ENCODE peak calls at places on chromosomes 5 and 9, in four cellular contexts. G, B, Y and D are unnamed samples.

GRCh38 chr9:36137392-36138004 is 965 bp downstream of the GLIPR2 start:
- DNase-seq in Y (no peak), B (no peak), G (no peak), D (no peak)

GRCh38 chr5:66829826-66830225 is 233.6 kb downstream of the MAST4 start:
- DNase-seq in G (no peak), Y (no peak), B (peak; percentile 90), D (no peak)

GRCh38 chr5:37988454-37989046 is 148.7 kb upstream of the GDNF start:
- DNase-seq in Y (no peak), G (no peak), B (no peak), D (no peak)

GRCh38 chr9:14314929-14315753 is 1.2 kb upstream of the NFIB start:
- DNase-seq in G (peak; percentile 31), Y (peak; percentile 70), B (peak; percentile 62), D (peak; percentile 49)

GRCh38 chr9:106970976-106971457 is 108.1 kb downstream of the ZNF462 start:
- DNase-seq in B (no peak), Y (no peak), G (no peak), D (no peak)

GRCh38 chr9:101029300-101030021 is 934 bp downstream of the PLPPR1 start:
- DNase-seq in B (no peak), G (no peak), Y (no peak), D (no peak)

GRCh38 chr5:122846051-122846567 is 696 bp downstream of the SNX24 start:
- DNase-seq in Y (peak; percentile 39), G (no peak), B (peak; percentile 89), D (no peak)

GRCh38 chr5:93620487-93621339 is 37.7 kb downstream of the NR2F1 start:
- DNase-seq in Y (peak; percentile 47), B (peak; percentile 49), G (peak; percentile 79), D (peak; percentile 83)

GRCh38 chr9:89523948-89524347 is 26.0 kb upstream of the SEMA4D start:
- DNase-seq in G (no peak), Y (no peak), B (no peak), D (no peak)

GRCh38 chr9:98570663-98571440 is 137.9 kb downstream of the GABBR2 start:
- DNase-seq in B (no peak), G (no peak), Y (no peak), D (no peak)

GRCh38 chr9:21110708-21111576 is 30.7 kb downstream of the IFNW1 start:
- DNase-seq in Y (peak; percentile 40), G (peak; percentile 38), B (peak; percentile 73), D (peak; percentile 60)

GRCh38 chr5:120446068-120446492 is 18.0 kb upstream of the PRR16 start:
- DNase-seq in Y (no peak), G (no peak), B (peak; percentile 80), D (no peak)

GRCh38 chr5:142611154-142611553 is 74.7 kb downstream of the FGF1 start:
- DNase-seq in B (peak; percentile 66), G (peak; percentile 2), Y (peak; percentile 68), D (peak; percentile 62)

GRCh38 chr9:137190315-137190853 is 1.9 kb downstream of the SSNA1 start:
- DNase-seq in Y (no peak), G (no peak), B (no peak), D (no peak)
- TF ChIP-seq CTCF in Y (no peak), G (no peak), B (peak; percentile 29), D (no peak)

GRCh38 chr5:145979270-145980223 is 43.2 kb downstream of the SH3RF2 start:
- DNase-seq in B (no peak), Y (no peak), G (no peak), D (no peak)

GRCh38 chr5:145982572-145983314 is 46.4 kb downstream of the SH3RF2 start:
- DNase-seq in G (no peak), B (no peak), Y (no peak), D (no peak)

GRCh38 chr5:145980257-145980656 is 43.9 kb downstream of the SH3RF2 start:
- DNase-seq in G (no peak), B (no peak), Y (no peak), D (no peak)

GRCh38 chr5:145981612-145982571 is 45.5 kb downstream of the SH3RF2 start:
- DNase-seq in G (no peak), B (peak; percentile 71), Y (no peak), D (no peak)

DNA sequence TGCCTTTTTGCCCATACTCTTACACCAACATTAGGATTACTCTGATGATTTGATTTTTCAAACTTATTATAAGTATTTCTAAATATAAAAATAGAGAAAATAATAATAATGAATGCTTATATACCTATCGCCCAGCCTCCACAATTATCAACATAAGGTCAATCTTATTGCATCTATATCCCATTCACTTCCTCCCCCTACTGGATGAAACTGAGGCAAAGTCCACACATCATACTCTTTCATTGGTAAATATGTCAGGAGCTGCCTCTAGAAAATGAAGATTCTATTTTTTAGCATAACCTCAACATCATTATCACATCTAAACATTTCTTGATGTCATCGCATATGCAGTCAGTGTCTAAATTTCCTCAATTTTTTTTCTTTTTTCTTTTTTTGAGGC is 44.3 kb downstream of the SH3RF2 start:
- DNase-seq in Y (no peak), B (peak; percentile 20), G (no peak), D (no peak)
- TF ChIP-seq CTCF in Y (peak; percentile 31), B (peak; percentile 10), G (no peak), D (no peak)

GRCh38 chr9:70229026-70229425 is 29.8 kb upstream of the SMC5 start:
- DNase-seq in G (no peak), Y (no peak), B (no peak), D (no peak)

GRCh38 chr9:70228098-70228497 is 30.7 kb upstream of the SMC5 start:
- DNase-seq in B (no peak), G (no peak), Y (no peak), D (no peak)

GRCh38 chr9:70232476-70232875 is 26.3 kb upstream of the SMC5 start:
- DNase-seq in Y (no peak), G (no peak), B (no peak), D (no peak)

DNA sequence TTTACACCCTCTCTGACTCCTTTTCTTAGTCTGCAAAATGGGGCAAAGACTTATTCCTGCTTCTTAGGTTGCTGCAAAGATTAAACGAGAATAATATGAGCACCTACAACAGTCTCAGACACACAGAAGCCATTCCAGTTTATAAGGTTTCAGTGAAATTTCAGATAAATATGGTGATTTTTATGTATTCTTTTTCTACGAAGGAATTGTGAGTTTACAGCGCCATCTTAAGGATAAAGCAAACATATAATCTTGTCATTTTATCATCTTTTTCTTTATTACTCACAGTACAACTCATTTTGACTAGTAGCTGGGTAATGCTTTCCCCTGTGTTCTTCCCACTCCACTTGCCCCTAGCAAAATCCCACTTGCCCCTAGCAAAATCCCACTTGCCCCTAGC is 29.2 kb upstream of the SMC5 start:
- DNase-seq in B (peak; percentile 50), Y (no peak), G (no peak), D (no peak)
- TF ChIP-seq CTCF in B (peak; percentile 37), Y (peak; percentile 31), G (no peak), D (no peak)

DNA sequence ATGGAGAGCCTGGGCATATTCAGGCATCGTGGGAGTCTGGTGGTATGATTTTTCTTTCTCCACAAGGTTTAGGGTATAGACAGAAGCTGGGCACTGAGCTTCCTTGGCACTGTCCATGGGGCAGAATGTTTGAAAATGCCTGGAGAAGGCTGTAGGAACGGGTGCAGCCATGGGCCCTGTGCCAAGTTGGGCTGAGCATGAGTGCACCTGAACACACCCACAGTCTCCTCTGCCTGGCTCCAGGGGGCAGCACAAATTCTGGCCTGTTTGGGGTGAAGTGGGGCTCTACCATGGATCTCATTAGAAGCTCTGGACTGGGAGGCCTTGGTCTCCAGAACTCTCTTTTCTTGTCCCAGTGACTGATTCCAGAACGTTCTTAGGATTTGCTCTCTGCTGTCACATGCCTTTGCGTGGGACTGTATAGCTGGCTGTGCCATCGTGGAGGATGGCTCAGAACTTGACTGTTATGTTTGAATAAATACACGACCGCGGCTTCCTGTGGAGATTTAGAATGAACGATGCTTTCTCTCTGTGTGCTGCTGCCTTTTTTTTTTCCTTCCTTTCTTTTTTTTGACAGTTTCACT is 229.8 kb downstream of the FANCC start:
- DNase-seq in B (peak; percentile 58), Y (peak; percentile 42), G (no peak), D (no peak)
- TF ChIP-seq CTCF in B (peak; percentile 58), Y (peak; percentile 31), G (peak; percentile 38), D (no peak)

GRCh38 chr5:53262348-53262970 is 152.9 kb upstream of the MOCS2 start:
- DNase-seq in G (no peak), Y (no peak), B (peak; percentile 65), D (no peak)
- TF ChIP-seq CTCF in G (peak; percentile 39), Y (peak; percentile 55), B (peak; percentile 68), D (no peak)

GRCh38 chr9:69546265-69546664 is 125.9 kb downstream of the APBA1 start:
- DNase-seq in Y (no peak), B (peak; percentile 33), G (no peak), D (no peak)
- TF ChIP-seq CTCF in Y (no peak), B (peak; percentile 36), G (no peak), D (no peak)

GRCh38 chr9:95177617-95178016 is 139.9 kb downstream of the FANCC start:
- DNase-seq in B (no peak), Y (no peak), G (no peak), D (no peak)

GRCh38 chr9:95182854-95183563 is 134.5 kb downstream of the FANCC start:
- DNase-seq in Y (no peak), B (no peak), G (no peak), D (no peak)

GRCh38 chr9:95181845-95182244 is 135.7 kb downstream of the FANCC start:
- DNase-seq in G (no peak), B (no peak), Y (no peak), D (no peak)

GRCh38 chr9:95176755-95177319 is 140.7 kb downstream of the FANCC start:
- DNase-seq in B (no peak), G (no peak), Y (no peak), D (no peak)

GRCh38 chr9:95181226-95181818 is 136.2 kb downstream of the FANCC start:
- DNase-seq in G (no peak), B (peak; percentile 26), Y (peak; percentile 34), D (peak; percentile 51)
- TF ChIP-seq CTCF in G (peak; percentile 50), B (peak; percentile 26), Y (peak; percentile 57), D (peak; percentile 28)

GRCh38 chr5:55714749-55715148 is 2.6 kb upstream of the SLC38A9 start:
- DNase-seq in Y (no peak), B (no peak), G (no peak), D (no peak)

GRCh38 chr5:55711531-55712022 is 547 bp downstream of the SLC38A9 start:
- DNase-seq in G (no peak), Y (peak; percentile 48), B (no peak), D (peak; percentile 17)

GRCh38 chr5:55714339-55714738 is 2.2 kb upstream of the SLC38A9 start:
- DNase-seq in B (peak; percentile 12), Y (no peak), G (no peak), D (no peak)

GRCh38 chr5:55713871-55714270 is 1.7 kb upstream of the SLC38A9 start:
- DNase-seq in G (no peak), Y (no peak), B (no peak), D (no peak)

GRCh38 chr5:55712023-55712859 is at the start of gene SLC38A9:
- DNase-seq in G (peak; percentile 89), B (peak; percentile 85), Y (peak; percentile 90), D (peak; percentile 94)
- TF ChIP-seq CTCF in G (no peak), B (no peak), Y (no peak), D (no peak)